ENCODE peak calls at places on chromosomes 12 and 14, in six cellular contexts. One of them, this sample, is unnamed.
A peak's percentile ranks its signal among the peaks of the same experiment; 100 is the strongest.

GRCh38 chr12:6425588-6426531 is 18.9 kb upstream of the CD27 start:
- DNase-seq in A549: no peak
- DNase-seq in HepG2: peak; percentile 49
- DNase-seq in endothelial cell of umbilical vein: no peak
- DNase-seq in K562: no peak
- DNase-seq in NB4: peak; percentile 16
- DNase-seq in this sample: no peak

GRCh38 chr12:62519043-62519442 is 52.4 kb downstream of the MON2 start:
- DNase-seq in A549: peak; percentile 21
- DNase-seq in HepG2: no peak
- DNase-seq in endothelial cell of umbilical vein: no peak
- DNase-seq in K562: no peak
- DNase-seq in NB4: no peak
- DNase-seq in this sample: no peak

GRCh38 chr12:103495158-103495782 is 498 bp downstream of the C12orf42 start:
- DNase-seq in A549: peak; percentile 36
- DNase-seq in HepG2: no peak
- DNase-seq in endothelial cell of umbilical vein: no peak
- DNase-seq in K562: peak; percentile 36
- DNase-seq in NB4: no peak
- DNase-seq in this sample: no peak

GRCh38 chr14:97458302-97459137 is 661.3 kb downstream of the VRK1 start:
- DNase-seq in A549: no peak
- DNase-seq in HepG2: no peak
- DNase-seq in endothelial cell of umbilical vein: no peak
- DNase-seq in K562: no peak
- DNase-seq in NB4: no peak
- DNase-seq in this sample: no peak

GRCh38 chr12:20369164-20370000 is 1.0 kb downstream of the PDE3A start:
- DNase-seq in A549: peak; percentile 21
- DNase-seq in HepG2: no peak
- DNase-seq in endothelial cell of umbilical vein: peak; percentile 85
- DNase-seq in K562: no peak
- DNase-seq in NB4: peak; percentile 85
- DNase-seq in this sample: no peak

GRCh38 chr12:99619389-99620158 is 28.0 kb upstream of the GARIN6 start:
- DNase-seq in A549: no peak
- DNase-seq in HepG2: peak; percentile 14
- DNase-seq in endothelial cell of umbilical vein: no peak
- DNase-seq in K562: peak; percentile 10
- DNase-seq in NB4: peak; percentile 62
- DNase-seq in this sample: no peak

GRCh38 chr12:50589650-50590435 is 85.1 kb downstream of the DIP2B start:
- DNase-seq in A549: no peak
- DNase-seq in HepG2: no peak
- DNase-seq in endothelial cell of umbilical vein: peak; percentile 63
- DNase-seq in K562: no peak
- DNase-seq in NB4: peak; percentile 61
- DNase-seq in this sample: no peak

GRCh38 chr12:93302331-93303229 is 75.1 kb upstream of the NUDT4 start:
- DNase-seq in A549: no peak
- DNase-seq in HepG2: no peak
- DNase-seq in endothelial cell of umbilical vein: peak; percentile 73
- DNase-seq in K562: peak; percentile 37
- DNase-seq in NB4: no peak
- DNase-seq in this sample: no peak

GRCh38 chr14:51846631-51847488 is 13.6 kb upstream of the GNG2 start:
- DNase-seq in A549: no peak
- DNase-seq in HepG2: no peak
- DNase-seq in endothelial cell of umbilical vein: peak; percentile 72
- DNase-seq in K562: no peak
- DNase-seq in NB4: peak; percentile 99
- DNase-seq in this sample: peak; percentile 93

GRCh38 chr12:106000376-106001104 is 138.2 kb downstream of the NUAK1 start:
- DNase-seq in A549: no peak
- DNase-seq in HepG2: no peak
- DNase-seq in endothelial cell of umbilical vein: no peak
- DNase-seq in K562: no peak
- DNase-seq in NB4: no peak
- DNase-seq in this sample: no peak

GRCh38 chr12:120227233-120228040 is 26.5 kb upstream of the RPLP0 start:
- DNase-seq in A549: no peak
- DNase-seq in HepG2: peak; percentile 88
- DNase-seq in endothelial cell of umbilical vein: no peak
- DNase-seq in K562: no peak
- DNase-seq in NB4: no peak
- DNase-seq in this sample: no peak

GRCh38 chr12:73445658-73446324 is 1091.8 kb upstream of the ATXN7L3B start:
- DNase-seq in A549: no peak
- DNase-seq in HepG2: no peak
- DNase-seq in endothelial cell of umbilical vein: no peak
- DNase-seq in K562: no peak
- DNase-seq in NB4: no peak
- DNase-seq in this sample: no peak

GRCh38 chr14:68124885-68125731 is 305.5 kb downstream of the RAD51B start:
- DNase-seq in A549: peak; percentile 51
- DNase-seq in HepG2: peak; percentile 20
- DNase-seq in endothelial cell of umbilical vein: no peak
- DNase-seq in K562: no peak
- DNase-seq in NB4: no peak
- DNase-seq in this sample: no peak

GRCh38 chr14:34237098-34237497 is 224.9 kb downstream of the SPTSSA start:
- DNase-seq in A549: no peak
- DNase-seq in HepG2: peak; percentile 28
- DNase-seq in endothelial cell of umbilical vein: no peak
- DNase-seq in K562: no peak
- DNase-seq in NB4: no peak
- DNase-seq in this sample: no peak

GRCh38 chr12:129064201-129064881 is 211.1 kb downstream of the GLT1D1 start:
- DNase-seq in A549: no peak
- DNase-seq in HepG2: no peak
- DNase-seq in endothelial cell of umbilical vein: no peak
- DNase-seq in K562: no peak
- DNase-seq in NB4: no peak
- DNase-seq in this sample: no peak
- TF ChIP-seq MYC in A549: no peak
- TF ChIP-seq MYC in HepG2: no peak
- TF ChIP-seq MYC in endothelial cell of umbilical vein: no peak
- TF ChIP-seq MYC in K562: no peak
- TF ChIP-seq MYC in NB4: no peak
- TF ChIP-seq MYC in this sample: no peak

DNA sequence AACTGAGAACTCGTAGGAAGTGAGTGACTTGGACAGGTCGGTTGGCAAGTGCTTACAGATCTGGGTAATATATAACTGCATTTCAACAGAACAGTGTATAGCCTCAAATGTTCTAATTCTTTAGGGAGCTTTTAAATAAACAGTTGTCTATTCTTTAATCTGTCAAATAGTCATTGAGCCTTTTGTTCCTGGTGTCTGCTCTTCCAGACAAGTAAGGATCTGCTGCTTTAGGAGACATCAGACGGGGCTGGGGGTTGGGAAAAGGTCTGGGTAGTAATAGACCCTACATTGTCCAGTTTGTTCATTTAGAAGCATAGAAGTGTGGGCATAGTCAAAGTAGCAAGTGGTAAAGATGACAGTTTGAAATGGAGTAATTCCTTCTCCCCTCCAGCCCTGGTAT is 2.0 kb downstream of the PTPN11 start:
- DNase-seq in A549: no peak
- DNase-seq in HepG2: no peak
- DNase-seq in endothelial cell of umbilical vein: no peak
- DNase-seq in K562: no peak
- DNase-seq in NB4: no peak
- DNase-seq in this sample: no peak
- TF ChIP-seq MYC in A549: no peak
- TF ChIP-seq MYC in HepG2: no peak
- TF ChIP-seq MYC in endothelial cell of umbilical vein: no peak
- TF ChIP-seq MYC in K562: no peak
- TF ChIP-seq MYC in NB4: no peak
- TF ChIP-seq MYC in this sample: no peak

DNA sequence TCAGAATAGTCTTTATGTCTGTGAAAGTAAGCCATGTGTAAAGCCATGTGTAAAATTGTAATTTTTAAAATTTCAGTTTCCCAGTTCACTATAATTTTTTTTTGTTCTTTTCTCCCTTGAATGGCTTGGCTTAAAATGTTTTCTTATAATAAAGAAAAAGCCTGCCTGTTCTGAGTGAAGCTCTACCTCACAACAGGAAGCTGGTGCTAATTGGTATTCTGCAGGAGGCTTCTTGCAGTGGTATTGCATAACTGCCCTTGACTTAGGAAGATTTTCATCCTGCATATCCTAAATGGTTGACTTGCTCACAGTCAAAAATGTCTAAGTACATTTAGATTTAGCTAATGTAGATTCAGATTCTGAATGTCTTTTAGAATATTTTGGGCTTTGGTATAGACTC is 49.5 kb downstream of the ATP2A2 start:
- DNase-seq in A549: no peak
- DNase-seq in HepG2: no peak
- DNase-seq in endothelial cell of umbilical vein: no peak
- DNase-seq in K562: no peak
- DNase-seq in NB4: peak; percentile 88
- DNase-seq in this sample: no peak
- TF ChIP-seq MYC in A549: no peak
- TF ChIP-seq MYC in HepG2: no peak
- TF ChIP-seq MYC in endothelial cell of umbilical vein: no peak
- TF ChIP-seq MYC in K562: no peak
- TF ChIP-seq MYC in NB4: no peak
- TF ChIP-seq MYC in this sample: no peak

DNA sequence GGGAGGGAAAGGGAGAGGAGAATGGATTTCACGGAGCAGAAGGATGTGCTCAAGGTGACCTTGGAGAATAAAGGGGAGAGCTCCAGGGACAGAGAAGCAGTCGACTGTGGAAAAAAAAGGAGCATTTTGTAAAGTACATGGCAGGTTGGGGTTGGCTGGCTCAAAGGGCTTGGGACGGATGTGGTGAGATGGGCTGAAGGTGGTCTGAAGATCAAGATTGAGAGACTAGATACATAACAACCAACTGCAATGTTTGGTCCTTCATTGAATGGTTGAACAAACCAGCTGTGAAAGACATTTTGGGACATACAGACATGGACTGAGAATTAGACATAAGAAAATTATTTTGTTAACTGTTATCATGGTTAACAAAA is 1.6 kb upstream of the CD63 start:
- DNase-seq in A549: no peak
- DNase-seq in HepG2: no peak
- DNase-seq in endothelial cell of umbilical vein: no peak
- DNase-seq in K562: no peak
- DNase-seq in NB4: no peak
- DNase-seq in this sample: no peak
- TF ChIP-seq MYC in A549: no peak
- TF ChIP-seq MYC in HepG2: no peak
- TF ChIP-seq MYC in endothelial cell of umbilical vein: no peak
- TF ChIP-seq MYC in K562: no peak
- TF ChIP-seq MYC in NB4: no peak
- TF ChIP-seq MYC in this sample: no peak

GRCh38 chr14:59262717-59263469 is 74.4 kb downstream of the DAAM1 start:
- DNase-seq in A549: no peak
- DNase-seq in HepG2: peak; percentile 95
- DNase-seq in endothelial cell of umbilical vein: peak; percentile 21
- DNase-seq in K562: peak; percentile 8
- DNase-seq in NB4: no peak
- DNase-seq in this sample: no peak
- TF ChIP-seq MYC in A549: no peak
- TF ChIP-seq MYC in HepG2: no peak
- TF ChIP-seq MYC in endothelial cell of umbilical vein: no peak
- TF ChIP-seq MYC in K562: no peak
- TF ChIP-seq MYC in NB4: no peak
- TF ChIP-seq MYC in this sample: no peak